ENCODE peak calls at places on chromosomes 6 and 20, in nine cellular contexts. H is naive thymus-derived CD4-positive, alpha-beta T cell; V is PC-9; Q is upper lobe of right lung; M is right atrium auricular region; S is uterus; L is cardiac muscle cell; F is CD4-positive, CD25-positive, alpha-beta regulatory T cell; W is IMR-90. P is an unnamed sample. For H3K27me3 and H3K4me1, the result is how much of the 10 kb centered on the place peaks cover.

GRCh38 chr6:11197175-11197535 is 35.3 kb downstream of the NEDD9 start:
- DNase-seq in H (no peak), V (no peak), W (peak), Q (no peak), S (no peak), L (no peak), F (no peak), M (no peak), P (peak)

GRCh38 chr6:13429406-13429753 is 58.0 kb downstream of the GFOD1 start:
- DNase-seq in S (no peak), L (no peak), M (no peak), V (no peak), F (no peak), Q (no peak), H (no peak), W (no peak), P (no peak)

GRCh38 chr6:33684428-33684896 is 27.0 kb downstream of the UQCC2 start:
- DNase-seq in W (no peak), L (no peak), Q (no peak), H (no peak), F (no peak), V (no peak), M (no peak), S (no peak), P (no peak)

GRCh38 chr6:221531-222349 is 70.5 kb upstream of the DUSP22 start:
- DNase-seq in F (peak), H (no peak), Q (no peak), S (no peak), V (no peak), W (peak), M (no peak), L (no peak), P (no peak)

GRCh38 chr20:45911486-45912343 is at the start of gene PLTP:
- DNase-seq in H (no peak), F (peak), S (peak), L (peak), Q (peak), M (peak), W (peak), V (peak), P (peak)

GRCh38 chr6:112016335-112016734 is 37.6 kb upstream of the CCN6 start:
- DNase-seq in M (no peak), L (no peak), H (no peak), W (peak), S (no peak), F (no peak), Q (no peak), V (no peak), P (no peak)

GRCh38 chr20:54377992-54378773 is 97.2 kb upstream of the DOK5 start:
- DNase-seq in M (no peak), W (no peak), S (no peak), Q (no peak), V (no peak), F (no peak), H (no peak), L (no peak), P (no peak)

GRCh38 chr6:87104657-87105056 is 9.8 kb upstream of the CGA start:
- DNase-seq in S (no peak), L (no peak), M (no peak), Q (no peak), V (no peak), F (no peak), H (no peak), W (no peak), P (no peak)

GRCh38 chr20:47231382-47232042 is 125.0 kb downstream of the ZMYND8 start:
- DNase-seq in S (no peak), H (no peak), F (no peak), Q (no peak), L (no peak), V (no peak), M (no peak), W (peak), P (no peak)

GRCh38 chr6:87968435-87969278 is 79.0 kb upstream of the SPACA1 start:
- DNase-seq in L (peak), H (no peak), Q (peak), S (no peak), W (no peak), F (peak), M (no peak), V (no peak), P (peak)

GRCh38 chr6:170444056-170444505 is 109.0 kb downstream of the PSMB1 start:
- DNase-seq in F (no peak), V (no peak), L (no peak), Q (peak), H (no peak), M (no peak), S (no peak), W (no peak), P (no peak)

GRCh38 chr6:123808556-123808955 is 4.9 kb downstream of the NKAIN2 start:
- DNase-seq in M (no peak), S (no peak), Q (no peak), W (no peak), F (no peak), H (no peak), V (peak), L (no peak), P (no peak)

GRCh38 chr6:163585932-163586437 is 171.5 kb downstream of the QKI start:
- DNase-seq in F (no peak), W (peak), S (peak), V (peak), H (no peak), M (peak), L (no peak), Q (no peak), P (no peak)

GRCh38 chr20:34571753-34572152 is 13.2 kb downstream of the MAP1LC3A start:
- DNase-seq in W (no peak), V (no peak), S (no peak), F (no peak), M (no peak), H (no peak), L (no peak), Q (no peak), P (no peak)

GRCh38 chr6:141724731-141725130 is 408.0 kb upstream of the GJE1 start:
- DNase-seq in S (no peak), W (no peak), V (no peak), M (no peak), Q (no peak), F (no peak), L (no peak), H (no peak), P (no peak)

GRCh38 chr6:151494235-151494950 is 576 bp downstream of the CCDC170 start:
- DNase-seq in L (peak), M (no peak), Q (peak), W (peak), V (peak), S (peak), H (no peak), F (peak), P (peak)

GRCh38 chr20:45863543-45864470 is 6.4 kb downstream of the ZSWIM3 start:
- DNase-seq in S (no peak), H (no peak), Q (no peak), M (no peak), L (no peak), W (no peak), V (no peak), F (no peak), P (peak)

GRCh38 chr6:47165918-47166317 is 123.8 kb upstream of the ADGRF1 start:
- DNase-seq in F (no peak), Q (no peak), H (no peak), S (no peak), V (no peak), W (peak), L (no peak), M (no peak), P (no peak)

GRCh38 chr6:17917837-17918763 is 69.3 kb downstream of the KIF13A start:
- DNase-seq in W (no peak), S (no peak), H (no peak), F (no peak), L (no peak), M (no peak), Q (no peak), V (no peak), P (no peak)

GRCh38 chr20:58803533-58803932 is 47.2 kb downstream of the GNAS-AS1 start:
- DNase-seq in V (no peak), H (no peak), W (no peak), Q (no peak), S (no peak), L (no peak), M (no peak), F (no peak), P (no peak)

GRCh38 chr6:111663692-111664564 is 58.2 kb upstream of the TRAF3IP2 start:
- DNase-seq in W (peak), S (peak), H (no peak), L (peak), F (no peak), Q (no peak), M (no peak), V (no peak), P (peak)

GRCh38 chr6:56766139-56766805 is 123.6 kb upstream of the DST start:
- DNase-seq in V (no peak), H (no peak), S (no peak), W (no peak), F (no peak), Q (no peak), L (no peak), M (no peak), P (no peak)

GRCh38 chr6:15997751-15998388 is 131.0 kb upstream of the MYLIP start:
- DNase-seq in H (no peak), M (no peak), Q (no peak), S (no peak), W (no peak), F (no peak), V (no peak), L (peak), P (no peak)

GRCh38 chr6:88891135-88891845 is 72.1 kb downstream of the RNGTT start:
- DNase-seq in L (no peak), V (no peak), M (no peak), S (no peak), W (peak), Q (no peak), H (no peak), F (no peak), P (no peak)

GRCh38 chr6:113731528-113731927 is 125.6 kb upstream of the MARCKS start:
- DNase-seq in M (no peak), W (no peak), Q (no peak), L (no peak), S (no peak), V (no peak), H (no peak), F (no peak), P (no peak)

GRCh38 chr6:89045585-89045984 is 35.0 kb upstream of the PNRC1 start:
- DNase-seq in M (peak), H (no peak), L (no peak), Q (no peak), F (no peak), V (no peak), W (no peak), S (no peak), P (no peak)

GRCh38 chr6:2875840-2876207 is 27.3 kb downstream of the SERPINB9 start:
- DNase-seq in F (peak), W (no peak), L (no peak), V (no peak), Q (peak), H (no peak), S (no peak), M (no peak), P (no peak)

GRCh38 chr6:52984247-52984646 is 10.8 kb downstream of the GSTA4 start:
- DNase-seq in V (no peak), W (no peak), S (no peak), M (no peak), H (no peak), L (no peak), F (peak), Q (no peak), P (no peak)

GRCh38 chr20:46135856-46136633 is 17.9 kb downstream of the CD40 start:
- DNase-seq in M (no peak), V (no peak), W (no peak), S (no peak), Q (no peak), F (no peak), H (no peak), L (no peak), P (no peak)

GRCh38 chr20:50193169-50193850 is 2.7 kb downstream of the CEBPB start:
- DNase-seq in F (no peak), S (no peak), M (no peak), Q (no peak), W (peak), L (no peak), H (no peak), V (peak), P (no peak)

GRCh38 chr20:25553819-25554296 is 31.5 kb downstream of the NINL start:
- DNase-seq in Q (no peak), M (no peak), W (peak), F (no peak), H (no peak), S (peak), V (no peak), L (no peak), P (no peak)

GRCh38 chr20:39893013-39893685 is 795.9 kb downstream of the MAFB start:
- DNase-seq in W (peak), L (no peak), F (no peak), S (no peak), Q (no peak), V (no peak), M (no peak), H (no peak), P (no peak)

GRCh38 chr6:78427386-78427785 is 440.0 kb upstream of the IRAK1BP1 start:
- DNase-seq in V (no peak), L (no peak), Q (no peak), H (no peak), F (no peak), M (no peak), S (no peak), W (no peak), P (no peak)
- H3K27me3 ChIP-seq in V (under half), L (under half), Q (under half), H (under half), F (under half), M (under half), S (under half), W (under half), P (under half)

GRCh38 chr6:105886812-105887513 is 199.2 kb upstream of the PRDM1 start:
- DNase-seq in M (no peak), Q (no peak), H (no peak), L (no peak), V (no peak), S (no peak), F (no peak), W (no peak), P (peak)

GRCh38 chr6:105884426-105884825 is 201.7 kb upstream of the PRDM1 start:
- DNase-seq in M (no peak), S (no peak), H (no peak), V (no peak), L (no peak), W (no peak), F (no peak), Q (no peak), P (no peak)

GRCh38 chr6:105882833-105883232 is 203.3 kb upstream of the PRDM1 start:
- DNase-seq in W (peak), Q (no peak), H (no peak), F (no peak), V (no peak), M (no peak), S (no peak), L (no peak), P (no peak)

GRCh38 chr6:105883966-105884365 is 202.2 kb upstream of the PRDM1 start:
- DNase-seq in F (no peak), Q (no peak), S (no peak), V (no peak), M (no peak), W (no peak), L (no peak), H (no peak), P (no peak)

GRCh38 chr6:105886066-105886811 is 199.9 kb upstream of the PRDM1 start:
- DNase-seq in W (no peak), Q (no peak), H (no peak), L (no peak), M (no peak), S (no peak), F (peak), V (no peak), P (no peak)
- H3K4me1 ChIP-seq in W (under half), Q (under half), H (under half), L (under half), M (under half), S (under half), F (under half), V (under half), P (under half)

DNA sequence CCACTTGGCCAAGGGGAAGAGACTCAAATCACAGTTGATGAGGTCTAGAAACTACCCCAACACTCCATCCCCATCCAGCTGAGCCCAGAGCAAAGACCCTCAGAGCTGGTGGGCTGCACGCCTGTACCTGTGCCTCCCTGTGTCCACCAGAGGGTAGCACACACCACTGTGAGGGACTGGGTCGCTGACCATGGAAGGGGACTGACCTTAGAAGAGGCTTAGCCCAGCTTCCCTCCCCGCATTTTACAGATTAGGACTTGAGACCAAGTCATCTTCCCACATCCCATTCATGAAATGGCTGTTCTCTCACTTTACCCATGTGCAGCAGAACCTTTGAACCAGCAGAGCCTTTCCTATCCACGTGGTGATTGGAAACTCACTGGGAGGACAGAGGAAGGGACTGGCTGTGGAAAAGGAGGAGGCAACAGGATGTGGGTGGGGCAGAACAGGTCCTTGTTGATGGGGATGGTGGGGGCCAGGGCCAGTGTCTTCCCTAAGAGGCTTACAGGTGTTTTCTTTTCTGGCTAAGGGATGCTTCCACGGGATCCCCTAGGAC is 44.3 kb downstream of the CPXM1 start:
- DNase-seq in M (no peak), F (no peak), H (no peak), L (peak), Q (no peak), S (no peak), W (peak), V (peak), P (no peak)
- H3K27me3 ChIP-seq in M (under half), F (under half), H (under half), L (under half), Q (under half), S (under half), W (under half), V (under half), P (under half)

DNA sequence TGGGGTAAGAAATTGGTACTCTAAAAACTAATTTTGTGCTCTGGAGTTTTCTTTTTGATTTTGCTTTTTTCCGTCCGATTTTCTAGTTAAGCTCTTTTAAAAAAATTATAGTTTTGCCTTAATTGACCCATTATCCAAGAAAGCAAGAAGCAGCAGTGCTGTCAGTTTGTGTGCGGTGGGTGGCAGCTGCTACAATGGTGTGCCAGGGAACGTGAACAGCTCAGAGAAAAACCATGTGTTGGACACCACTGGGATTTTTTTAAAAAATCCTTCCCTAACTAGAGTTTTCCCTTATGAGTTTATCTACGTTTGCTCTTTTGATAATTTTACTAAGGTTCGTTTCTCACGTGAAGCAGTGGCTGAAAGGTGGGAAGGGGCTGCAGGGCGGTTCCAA is 8.0 kb downstream of the MAP3K5 start:
- DNase-seq in V (no peak), S (no peak), Q (no peak), M (no peak), H (no peak), L (no peak), F (no peak), W (no peak), P (no peak)
- H3K4me1 ChIP-seq in V (half or more), S (under half), Q (half or more), M (under half), H (under half), L (under half), F (half or more), W (under half), P (under half)

DNA sequence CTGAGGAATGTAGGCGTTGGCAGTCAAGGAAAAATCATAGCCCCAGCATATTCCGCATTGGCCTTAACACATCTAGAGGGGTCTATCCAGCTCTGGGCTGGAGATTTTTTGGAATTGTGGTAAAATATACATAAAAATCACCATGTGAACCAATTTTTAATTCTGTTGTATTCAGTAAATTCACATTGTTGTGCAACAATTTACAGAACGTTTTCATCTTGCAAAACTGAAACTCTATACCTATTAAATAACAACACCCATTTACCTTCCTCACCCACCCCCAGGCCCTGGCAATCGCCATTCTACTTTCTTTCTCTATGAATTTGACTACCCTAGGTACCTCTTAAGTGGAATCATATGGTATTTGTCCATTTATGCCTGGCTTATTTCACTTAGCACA is 6.8 kb upstream of the JAG1 start:
- DNase-seq in Q (no peak), H (no peak), M (no peak), F (no peak), W (no peak), V (no peak), S (no peak), L (no peak), P (no peak)
- H3K27me3 ChIP-seq in Q (under half), H (under half), M (under half), F (under half), W (under half), V (under half), S (under half), L (under half), P (under half)

P was measured in HAP-1.